ENCODE peak calls at places on chromosomes 4 and X, in ten cellular contexts. Z is ovary, T is sigmoid colon, V is A549, A is astrocyte, X is uterus, G is Caco-2, C is endodermal cell, H is SK-N-SH, O is left ventricle myocardium inferior. I is an unnamed sample. For H3K4me1, the result is how much of the 10 kb centered on the place peaks cover.

GRCh38 chrX:114162068-114162735 is 421.7 kb upstream of the HTR2C start:
- DNase-seq in Z (no peak), C (peak), X (no peak), H (no peak), A (no peak), T (no peak), O (no peak), V (no peak), G (no peak), I (no peak)

GRCh38 chr4:66357316-66357715 is 687.0 kb upstream of the EPHA5 start:
- DNase-seq in C (no peak), X (no peak), T (no peak), Z (no peak), H (no peak), A (peak), O (no peak), G (no peak), V (no peak), I (no peak)

GRCh38 chr4:158162637-158163036 is 10.2 kb downstream of the GASK1B start:
- DNase-seq in H (no peak), X (no peak), C (no peak), O (no peak), A (no peak), T (no peak), G (no peak), Z (no peak), V (peak), I (no peak)

GRCh38 chrX:40100141-40100536 is 2.4 kb upstream of the BCOR start:
- DNase-seq in G (no peak), X (peak), C (peak), Z (peak), H (peak), O (peak), T (no peak), V (no peak), A (no peak), I (peak)

GRCh38 chr4:3346146-3346545 is 53.3 kb downstream of the RGS12 start:
- DNase-seq in T (no peak), C (peak), A (peak), V (peak), G (peak), O (no peak), X (peak), Z (no peak), H (peak), I (peak)

GRCh38 chr4:169485791-169486742 is 126.3 kb downstream of the NEK1 start:
- DNase-seq in H (peak), A (peak), V (peak), X (no peak), G (peak), O (no peak), T (no peak), Z (no peak), C (peak), I (no peak)

GRCh38 chr4:5751073-5751917 is 40.3 kb downstream of the EVC start:
- DNase-seq in Z (no peak), O (no peak), V (no peak), T (peak), A (peak), G (no peak), C (peak), X (no peak), H (no peak), I (no peak)

GRCh38 chr4:22094217-22094616 is 145.6 kb upstream of the KCNIP4 start:
- DNase-seq in T (no peak), X (no peak), H (no peak), A (no peak), O (no peak), C (no peak), V (no peak), Z (no peak), G (no peak), I (no peak)

GRCh38 chr4:75723117-75723801 is 1.1 kb upstream of the USO1 start:
- DNase-seq in C (no peak), X (no peak), G (no peak), H (peak), T (no peak), O (no peak), Z (no peak), A (peak), V (no peak), I (no peak)

DNA sequence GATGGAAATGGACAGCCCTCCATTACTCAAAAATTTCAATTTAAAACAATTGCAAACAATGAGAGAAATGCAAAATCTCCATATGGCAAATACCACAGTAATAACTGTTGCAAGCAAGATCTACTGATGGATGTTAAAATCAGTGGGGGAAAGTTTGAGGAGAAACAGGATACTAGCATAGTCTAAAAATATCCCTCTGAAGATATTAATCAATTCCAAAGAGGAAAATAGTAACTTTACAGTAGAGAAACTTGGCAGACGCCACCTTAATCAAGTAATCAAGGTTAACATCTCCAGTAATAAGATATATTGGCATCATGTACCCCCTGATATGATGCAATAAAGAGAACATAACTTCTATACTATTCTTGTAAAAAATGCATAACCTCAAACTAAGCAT is 344.8 kb downstream of the ZNF674 start:
- DNase-seq in T (no peak), Z (no peak), X (no peak), C (no peak), G (no peak), O (no peak), H (no peak), V (no peak), A (no peak), I (no peak)
- H3K4me1 ChIP-seq in T (under half), Z (under half), X (under half), C (under half), G (under half), O (under half), H (under half), V (half or more), A (under half), I (under half)

DNA sequence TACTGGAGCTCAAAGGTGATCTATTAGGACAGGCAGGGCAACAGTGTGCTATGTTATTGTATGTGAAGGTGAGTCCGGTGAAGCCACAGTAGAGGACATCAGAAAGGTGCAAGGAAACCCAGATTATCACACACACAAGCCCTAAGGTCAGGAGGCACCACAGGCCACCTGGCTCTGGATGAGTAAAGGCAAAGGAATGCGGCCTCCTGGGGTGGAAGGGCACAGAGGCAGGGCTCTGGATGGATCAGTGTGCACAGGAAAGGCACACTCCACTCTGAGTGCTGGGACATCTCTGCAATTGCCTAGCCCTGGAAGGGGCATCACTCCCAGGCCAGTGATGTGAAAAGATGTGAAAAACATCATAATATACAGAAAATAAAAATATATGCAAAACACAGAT is 683.5 kb downstream of the TRIML1 start:
- DNase-seq in H (no peak), O (no peak), C (peak), A (no peak), V (peak), T (no peak), G (peak), Z (no peak), X (no peak), I (no peak)
- H3K4me3 ChIP-seq in H (no peak), O (no peak), C (no peak), A (no peak), V (no peak), T (no peak), G (no peak), Z (no peak), X (no peak), I (no peak)

DNA sequence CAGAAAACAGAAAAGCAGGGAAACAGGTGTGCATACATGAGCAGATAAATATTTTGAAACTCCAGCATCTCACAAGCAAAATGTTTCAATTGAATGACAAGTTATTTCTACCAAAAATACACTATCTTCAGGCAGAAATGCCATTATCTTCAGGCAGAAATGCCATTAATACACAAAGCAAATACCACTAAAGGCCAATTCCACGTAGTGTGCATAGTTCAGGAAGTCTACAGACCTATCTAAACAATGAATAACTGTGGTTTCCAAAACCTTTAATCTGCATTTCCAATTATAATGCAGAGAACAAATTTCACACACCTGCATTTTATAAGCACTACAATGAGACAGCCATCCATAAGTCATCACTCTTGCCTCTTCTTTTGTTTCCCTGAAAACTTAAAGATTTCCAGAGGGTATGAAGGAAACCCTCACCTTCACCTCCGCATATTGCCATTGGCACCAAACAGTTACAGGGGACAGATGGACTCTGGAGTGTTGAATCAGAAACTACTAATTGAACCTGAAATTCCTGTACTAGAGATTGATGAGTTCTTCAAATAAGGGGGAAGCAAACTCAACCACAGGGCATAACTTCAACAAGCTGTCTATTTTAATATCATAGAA is 179.0 kb downstream of the PDGFC start:
- DNase-seq in O (no peak), H (no peak), Z (no peak), G (no peak), X (no peak), V (no peak), A (peak), C (no peak), T (no peak), I (no peak)
- TF ChIP-seq CTCF in O (no peak), H (no peak), Z (no peak), G (no peak), X (no peak), V (no peak), A (no peak), C (no peak), T (no peak), I (no peak)

GRCh38 chr4:176193126-176193525 is 2.3 kb downstream of the SPATA4 start:
- DNase-seq in T (no peak), O (no peak), Z (no peak), H (no peak), X (no peak), G (no peak), C (no peak), V (no peak), A (peak), I (no peak)
- H3K4me1 ChIP-seq in T (under half), O (under half), Z (under half), H (under half), X (under half), G (under half), C (under half), V (under half), A (under half), I (under half)

GRCh38 chrX:2486476-2487133 is 14.2 kb downstream of the DHRSX start:
- DNase-seq in V (no peak), Z (no peak), H (no peak), A (no peak), T (no peak), O (no peak), G (no peak), C (peak), X (no peak), I (no peak)
- H3K4me3 ChIP-seq in V (no peak), Z (no peak), H (no peak), A (no peak), T (no peak), O (no peak), G (no peak), C (no peak), X (no peak), I (no peak)

DNA sequence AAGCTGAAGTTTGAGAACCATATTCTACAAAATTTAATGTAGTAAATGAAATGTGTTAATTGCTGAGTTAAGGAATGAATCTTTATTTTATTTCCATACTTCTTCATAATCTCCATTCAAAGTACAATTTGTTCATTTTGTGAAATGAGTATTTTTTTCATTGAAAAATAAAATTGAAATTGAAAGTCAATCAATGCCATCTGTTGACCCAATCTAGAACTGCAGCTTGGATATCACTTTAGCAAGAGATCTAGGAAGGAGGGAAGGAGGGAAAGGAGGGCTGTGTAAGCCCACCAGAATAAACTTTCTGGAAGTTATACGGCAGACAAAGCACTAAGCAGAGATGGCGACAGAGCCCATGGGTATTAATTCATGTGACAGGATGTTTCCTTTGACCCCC is 128.4 kb downstream of the ZMAT1 start:
- DNase-seq in T (no peak), C (peak), V (no peak), Z (no peak), X (no peak), H (no peak), G (no peak), O (no peak), A (peak), I (no peak)
- TF ChIP-seq CTCF in T (no peak), C (peak), V (peak), Z (peak), X (no peak), H (peak), G (peak), O (peak), A (peak), I (no peak)

DNA sequence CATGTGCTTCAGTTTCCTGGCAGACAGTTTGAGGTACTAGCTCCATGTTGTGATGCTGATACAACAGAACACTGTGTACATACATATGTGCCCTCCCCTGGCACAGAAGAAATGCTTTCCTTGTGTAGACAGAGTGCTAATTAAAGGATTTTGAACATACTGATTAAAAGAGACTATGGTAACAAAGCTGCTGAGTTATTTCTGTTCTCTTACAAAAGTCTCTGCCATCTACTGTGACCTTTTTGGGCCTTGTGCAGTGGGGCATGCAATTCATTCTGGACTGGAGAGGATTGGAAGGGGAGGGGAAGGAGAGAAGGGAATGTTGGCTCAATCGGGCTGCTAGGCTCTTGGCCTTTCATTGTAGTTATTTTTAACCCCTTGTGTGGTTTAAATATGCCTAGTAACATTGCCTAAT is 6.0 kb downstream of the PDLIM5 start:
- DNase-seq in A (no peak), T (no peak), X (no peak), C (no peak), Z (no peak), V (no peak), G (no peak), O (no peak), H (peak), I (no peak)
- H3K4me1 ChIP-seq in A (under half), T (half or more), X (under half), C (under half), Z (under half), V (half or more), G (half or more), O (half or more), H (under half), I (under half)